ENCODE peak calls at places on chromosomes 11 and 22, in four cellular contexts. One of them, this sample, is unnamed.

GRCh38 chr11:117300301-117300700 is 9.2 kb downstream of the BACE1-AS start:
- DNase-seq in left lung: no peak
- DNase-seq in Right ventricle myocardium inferior: no peak
- DNase-seq in activated CD8-positive, alpha-beta memory T cell treated with anti-CD3 and anti-CD28 coated beads for 48 hours: no peak
- DNase-seq in this sample: no peak

GRCh38 chr11:36364551-36364950 is 68.5 kb downstream of the PRR5L start:
- DNase-seq in left lung: no peak
- DNase-seq in Right ventricle myocardium inferior: no peak
- DNase-seq in activated CD8-positive, alpha-beta memory T cell treated with anti-CD3 and anti-CD28 coated beads for 48 hours: no peak
- DNase-seq in this sample: no peak

GRCh38 chr22:39148727-39149535 is 3.5 kb downstream of the CBX7 start:
- DNase-seq in left lung: peak; percentile 59
- DNase-seq in Right ventricle myocardium inferior: peak; percentile 79
- DNase-seq in activated CD8-positive, alpha-beta memory T cell treated with anti-CD3 and anti-CD28 coated beads for 48 hours: no peak
- DNase-seq in this sample: no peak

GRCh38 chr22:22195265-22196017 is 49.1 kb upstream of the VPREB1 start:
- DNase-seq in left lung: no peak
- DNase-seq in Right ventricle myocardium inferior: peak; percentile 77
- DNase-seq in activated CD8-positive, alpha-beta memory T cell treated with anti-CD3 and anti-CD28 coated beads for 48 hours: peak; percentile 91
- DNase-seq in this sample: no peak

GRCh38 chr22:17988800-17989513 is 35.4 kb downstream of the MICAL3 start:
- DNase-seq in left lung: no peak
- DNase-seq in Right ventricle myocardium inferior: no peak
- DNase-seq in activated CD8-positive, alpha-beta memory T cell treated with anti-CD3 and anti-CD28 coated beads for 48 hours: no peak
- DNase-seq in this sample: no peak

GRCh38 chr11:126545057-126545555 is 189.6 kb downstream of the ST3GAL4 start:
- DNase-seq in left lung: no peak
- DNase-seq in Right ventricle myocardium inferior: no peak
- DNase-seq in activated CD8-positive, alpha-beta memory T cell treated with anti-CD3 and anti-CD28 coated beads for 48 hours: no peak
- DNase-seq in this sample: no peak

GRCh38 chr11:47109051-47109791 is 67.5 kb downstream of the ARFGAP2 start:
- DNase-seq in left lung: no peak
- DNase-seq in Right ventricle myocardium inferior: no peak
- DNase-seq in activated CD8-positive, alpha-beta memory T cell treated with anti-CD3 and anti-CD28 coated beads for 48 hours: no peak
- DNase-seq in this sample: no peak

GRCh38 chr22:45971389-45972028 is 5.5 kb downstream of the WNT7B start:
- DNase-seq in left lung: peak; percentile 65
- DNase-seq in Right ventricle myocardium inferior: no peak
- DNase-seq in activated CD8-positive, alpha-beta memory T cell treated with anti-CD3 and anti-CD28 coated beads for 48 hours: no peak
- DNase-seq in this sample: no peak

GRCh38 chr11:106552694-106553203 is 465.5 kb downstream of the GUCY1A2 start:
- DNase-seq in left lung: no peak
- DNase-seq in Right ventricle myocardium inferior: no peak
- DNase-seq in activated CD8-positive, alpha-beta memory T cell treated with anti-CD3 and anti-CD28 coated beads for 48 hours: no peak
- DNase-seq in this sample: no peak

GRCh38 chr11:100753562-100753961 is 66.5 kb downstream of the ARHGAP42 start:
- DNase-seq in left lung: no peak
- DNase-seq in Right ventricle myocardium inferior: no peak
- DNase-seq in activated CD8-positive, alpha-beta memory T cell treated with anti-CD3 and anti-CD28 coated beads for 48 hours: no peak
- DNase-seq in this sample: no peak

GRCh38 chr22:22235564-22235963 is 9.0 kb upstream of the VPREB1 start:
- DNase-seq in left lung: no peak
- DNase-seq in Right ventricle myocardium inferior: no peak
- DNase-seq in activated CD8-positive, alpha-beta memory T cell treated with anti-CD3 and anti-CD28 coated beads for 48 hours: peak; percentile 54
- DNase-seq in this sample: no peak

GRCh38 chr11:2312232-2313042 is 10.6 kb downstream of the TSPAN32 start:
- DNase-seq in left lung: peak; percentile 69
- DNase-seq in Right ventricle myocardium inferior: no peak
- DNase-seq in activated CD8-positive, alpha-beta memory T cell treated with anti-CD3 and anti-CD28 coated beads for 48 hours: no peak
- DNase-seq in this sample: peak; percentile 47

GRCh38 chr22:42316988-42317387 is 46.5 kb upstream of the TCF20 start:
- DNase-seq in left lung: no peak
- DNase-seq in Right ventricle myocardium inferior: no peak
- DNase-seq in activated CD8-positive, alpha-beta memory T cell treated with anti-CD3 and anti-CD28 coated beads for 48 hours: peak; percentile 26
- DNase-seq in this sample: no peak

GRCh38 chr11:75387742-75388294 is 11.5 kb upstream of the RPS3 start:
- DNase-seq in left lung: no peak
- DNase-seq in Right ventricle myocardium inferior: no peak
- DNase-seq in activated CD8-positive, alpha-beta memory T cell treated with anti-CD3 and anti-CD28 coated beads for 48 hours: no peak
- DNase-seq in this sample: no peak

GRCh38 chr22:37982151-37982838 is 2.1 kb downstream of the SOX10 start:
- DNase-seq in left lung: no peak
- DNase-seq in Right ventricle myocardium inferior: no peak
- DNase-seq in activated CD8-positive, alpha-beta memory T cell treated with anti-CD3 and anti-CD28 coated beads for 48 hours: no peak
- DNase-seq in this sample: no peak

GRCh38 chr11:46363031-46363407 is 15.8 kb downstream of the DGKZ start:
- DNase-seq in left lung: peak; percentile 91
- DNase-seq in Right ventricle myocardium inferior: peak; percentile 86
- DNase-seq in activated CD8-positive, alpha-beta memory T cell treated with anti-CD3 and anti-CD28 coated beads for 48 hours: no peak
- DNase-seq in this sample: no peak

GRCh38 chr11:119942021-119942420 is 195.9 kb downstream of the TRIM29 start:
- DNase-seq in left lung: no peak
- DNase-seq in Right ventricle myocardium inferior: no peak
- DNase-seq in activated CD8-positive, alpha-beta memory T cell treated with anti-CD3 and anti-CD28 coated beads for 48 hours: no peak
- DNase-seq in this sample: no peak

GRCh38 chr11:13228569-13228968 is 49.0 kb upstream of the BMAL1 start:
- DNase-seq in left lung: no peak
- DNase-seq in Right ventricle myocardium inferior: no peak
- DNase-seq in activated CD8-positive, alpha-beta memory T cell treated with anti-CD3 and anti-CD28 coated beads for 48 hours: no peak
- DNase-seq in this sample: no peak